ENCODE peak calls at places on chromosomes 12 and 14, in six cellular contexts. V is heart left ventricle, O is prostate gland, B is IMR-90, C is ovary, G is transverse colon. U is an unnamed sample.

GRCh38 chr12:116691205-116691604 is 46.7 kb downstream of the SPRING1 start:
- DNase-seq in O (no peak), C (no peak), B (no peak), G (no peak), V (no peak), U (no peak)

GRCh38 chr12:113792450-113792849 is 173.7 kb downstream of the RBM19 start:
- DNase-seq in C (no peak), O (no peak), G (no peak), B (no peak), V (no peak), U (no peak)

GRCh38 chr14:58238252-58239247 is 6.1 kb upstream of the PSMA3 start:
- DNase-seq in V (no peak), G (no peak), C (peak; percentile 51), B (no peak), O (no peak), U (peak; percentile 47)

GRCh38 chr14:60756847-60757246 is 22.3 kb downstream of the MNAT1 start:
- DNase-seq in B (peak; percentile 44), C (no peak), G (no peak), O (no peak), V (no peak), U (no peak)

GRCh38 chr14:90487031-90487430 is 90.2 kb downstream of the CALM1 start:
- DNase-seq in B (no peak), O (no peak), C (no peak), G (no peak), V (peak; percentile 53), U (no peak)

GRCh38 chr14:89484445-89484844 is 67.4 kb upstream of the FOXN3 start:
- DNase-seq in C (no peak), V (no peak), G (no peak), O (no peak), B (no peak), U (no peak)

GRCh38 chr12:130070017-130070653 is 92.1 kb upstream of the FZD10 start:
- DNase-seq in V (no peak), O (no peak), G (no peak), B (no peak), C (peak; percentile 12), U (no peak)

GRCh38 chr14:103140316-103141109 is 17.3 kb downstream of the TNFAIP2 start:
- DNase-seq in B (no peak), G (no peak), O (no peak), C (no peak), V (no peak), U (no peak)

GRCh38 chr14:53955671-53956426 is 776 bp downstream of the BMP4 start:
- DNase-seq in C (peak; percentile 91), O (peak; percentile 16), G (peak; percentile 62), B (no peak), V (peak; percentile 83), U (no peak)

GRCh38 chr14:25239170-25239569 is 189.2 kb upstream of the STXBP6 start:
- DNase-seq in O (no peak), G (no peak), C (no peak), V (no peak), B (no peak), U (no peak)
- TF ChIP-seq POLR2A in O (no peak), G (no peak), C (no peak), V (no peak), B (no peak), U (no peak)

GRCh38 chr12:79689477-79690155 is 1.1 kb downstream of the PAWR start:
- DNase-seq in O (peak; percentile 67), V (peak; percentile 56), C (peak; percentile 50), B (peak; percentile 55), G (peak; percentile 48), U (no peak)

GRCh38 chr12:79692249-79692619 is 1.5 kb upstream of the PAWR start:
- DNase-seq in G (no peak), V (no peak), B (peak; percentile 4), O (no peak), C (no peak), U (no peak)

GRCh38 chr12:79690156-79690605 is 583 bp downstream of the PAWR start:
- DNase-seq in G (no peak), B (peak; percentile 20), O (no peak), V (peak; percentile 38), C (no peak), U (peak; percentile 35)

GRCh38 chr12:79691299-79692248 is 810 bp upstream of the PAWR start:
- DNase-seq in B (peak; percentile 93), G (peak; percentile 32), V (no peak), O (peak; percentile 29), C (no peak), U (peak; percentile 17)

GRCh38 chr12:79690606-79691298 is at the start of gene PAWR:
- DNase-seq in O (peak; percentile 80), V (peak; percentile 60), C (peak; percentile 71), G (peak; percentile 86), B (peak; percentile 66), U (peak; percentile 54)
- TF ChIP-seq POLR2A in O (peak; percentile 14), V (no peak), C (no peak), G (peak; percentile 76), B (peak; percentile 3), U (no peak)

DNA sequence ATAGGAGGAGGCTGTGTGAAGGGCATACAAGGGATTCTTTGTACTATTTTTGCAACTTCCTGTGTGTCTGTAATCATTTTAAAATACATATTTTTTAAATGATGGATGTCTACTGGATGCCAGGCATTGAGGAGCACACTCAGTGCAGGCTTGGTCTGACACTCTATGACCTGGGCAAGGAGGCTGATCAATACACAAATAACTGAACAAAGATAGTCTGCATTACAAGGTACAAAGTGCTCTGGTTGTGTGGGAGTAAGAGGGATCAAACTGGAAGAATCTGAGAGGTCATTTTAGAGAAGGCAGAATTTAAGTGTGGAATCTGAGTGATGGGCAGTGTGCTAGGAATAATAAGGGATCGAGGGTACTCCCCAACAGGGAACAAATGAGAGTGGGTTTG is 5.7 kb upstream of the CHPT1 start:
- DNase-seq in B (no peak), C (no peak), G (no peak), O (no peak), V (no peak), U (no peak)
- TF ChIP-seq POLR2A in B (no peak), C (no peak), G (no peak), O (no peak), V (no peak), U (no peak)

GRCh38 chr12:65168606-65169310 is 625 bp upstream of the LEMD3 start:
- DNase-seq in B (no peak), V (no peak), C (no peak), O (no peak), G (no peak), U (peak; percentile 72)

GRCh38 chr12:65171073-65171472 is 1.7 kb downstream of the LEMD3 start:
- DNase-seq in O (no peak), B (peak; percentile 46), C (no peak), V (no peak), G (no peak), U (peak; percentile 44)

GRCh38 chr12:65170245-65170881 is 980 bp downstream of the LEMD3 start:
- DNase-seq in G (peak; percentile 88), B (peak; percentile 38), O (peak; percentile 36), C (peak; percentile 25), V (peak; percentile 64), U (peak; percentile 89)

GRCh38 chr12:65171870-65172269 is 2.5 kb downstream of the LEMD3 start:
- DNase-seq in C (no peak), B (no peak), V (no peak), O (no peak), G (no peak), U (peak; percentile 28)

DNA sequence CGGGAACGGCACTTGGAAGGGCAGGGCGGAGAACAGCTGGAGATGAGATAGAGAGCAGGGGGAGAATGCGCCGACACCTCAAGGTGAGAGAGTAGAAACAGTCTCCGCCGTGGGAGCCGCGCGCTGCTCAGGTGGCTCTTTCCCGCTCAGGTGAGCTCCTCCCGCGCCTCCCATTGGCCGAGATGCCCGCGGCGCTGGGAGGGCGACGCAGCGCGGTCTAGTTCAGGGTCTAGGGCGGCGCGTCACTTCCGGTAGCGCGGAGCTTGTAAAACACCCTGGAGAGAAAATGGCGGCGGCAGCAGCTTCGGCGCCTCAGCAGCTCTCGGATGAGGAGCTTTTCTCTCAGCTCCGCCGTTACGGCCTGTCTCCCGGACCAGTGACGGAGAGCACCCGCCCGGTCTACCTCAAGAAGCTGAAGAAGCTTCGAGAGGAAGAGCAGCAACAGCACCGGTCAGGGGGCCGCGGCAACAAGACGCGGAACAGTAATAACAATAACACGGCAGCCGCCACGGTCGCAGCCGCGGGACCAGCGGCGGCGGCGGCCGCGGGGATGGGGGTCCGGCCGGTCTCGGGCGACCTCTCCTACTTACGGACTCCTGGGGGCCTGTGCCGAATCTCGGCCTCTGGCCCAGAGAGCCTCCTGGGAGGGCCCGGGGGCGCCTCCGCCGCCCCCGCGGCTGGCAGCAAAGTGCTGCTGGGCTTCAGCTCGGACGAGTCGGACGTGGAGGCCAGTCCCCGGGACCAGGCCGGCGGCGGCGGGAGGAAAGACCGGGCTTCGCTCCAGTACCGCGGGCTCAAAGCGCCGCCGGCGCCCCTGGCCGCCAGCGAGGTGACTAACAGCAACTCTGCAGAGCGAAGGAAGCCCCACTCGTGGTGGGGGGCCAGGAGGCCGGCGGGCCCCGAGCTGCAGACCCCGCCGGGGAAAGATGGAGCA is at the start of gene LEMD3:
- DNase-seq in G (peak; percentile 97), B (peak; percentile 85), V (peak; percentile 96), C (peak; percentile 88), O (peak; percentile 97), U (peak; percentile 94)
- TF ChIP-seq POLR2A in G (peak; percentile 95), B (peak; percentile 96), V (peak; percentile 76), C (peak; percentile 83), O (peak; percentile 92), U (peak; percentile 95)

U was measured in erythroblast.